ENCODE peak calls at places on chromosome 4, in seven cellular contexts. P is M059J; G is NCI-H1105; F is posterior cingulate gyrus; O is Right ventricle myocardium inferior; L is SK-N-SH; D is stimulated activated CD8-positive, alpha-beta memory T cell treated with anti-CD3 and anti-CD28 coated beads, Interleukin-2, amount 100 ng/mL, for 1 hour. W is an unnamed sample.

GRCh38 chr4:72295966-72296557 is 264.3 kb downstream of the NPFFR2 start:
- DNase-seq in L (peak; percentile 48), P (peak; percentile 44), O (no peak), D (no peak), G (no peak), F (no peak), W (peak; percentile 75)

GRCh38 chr4:113064244-113064643 is 14.8 kb downstream of the ANK2 start:
- DNase-seq in O (no peak), F (no peak), P (no peak), G (peak; percentile 79), D (no peak), L (no peak), W (no peak)

GRCh38 chr4:145805490-145805889 is 125.5 kb downstream of the C4orf51 start:
- DNase-seq in P (peak; percentile 42), D (no peak), F (peak; percentile 50), G (no peak), O (no peak), L (no peak), W (peak; percentile 34)

GRCh38 chr4:2830632-2831610 is 12.7 kb upstream of the ADD1 start:
- DNase-seq in P (no peak), O (peak; percentile 55), D (no peak), L (peak; percentile 15), F (peak; percentile 55), G (no peak), W (no peak)

GRCh38 chr4:7330811-7331681 is 103.7 kb downstream of the PSAPL1 start:
- DNase-seq in F (peak; percentile 72), G (no peak), P (no peak), D (no peak), L (no peak), O (peak; percentile 37), W (no peak)

GRCh38 chr4:3416821-3417221 is 24.9 kb upstream of the HGFAC start:
- DNase-seq in L (no peak), O (peak; percentile 64), D (no peak), F (peak; percentile 84), G (no peak), P (no peak), W (no peak)

GRCh38 chr4:104365618-104366017 is 129.1 kb downstream of the CXXC4 start:
- DNase-seq in D (no peak), F (no peak), P (no peak), G (no peak), O (no peak), L (no peak), W (no peak)

GRCh38 chr4:153349206-153349805 is 4.8 kb downstream of the MND1 start:
- DNase-seq in P (no peak), D (no peak), O (no peak), F (no peak), G (no peak), L (no peak), W (no peak)

W was measured in astrocyte of the spinal cord.